ENCODE peak calls at places on chromosomes 4 and X, in ten cellular contexts. One of them, this sample, is unnamed.

GRCh38 chr4:184647391-184648101 is 1.7 kb downstream of the CASP3 start:
- DNase-seq in cardiac muscle cell: no peak
- DNase-seq in caudate nucleus: no peak
- DNase-seq in activated CD4-positive, alpha-beta T cell treated with anti-CD3 and anti-CD28 coated beads, Interleukin-2, amount 50 U/mL, for 24 hours: no peak
- DNase-seq in left cardiac atrium: no peak
- DNase-seq in NCI-H774: no peak
- DNase-seq in heart left ventricle: no peak
- DNase-seq in choroid plexus epithelial cell: peak; percentile 53
- DNase-seq in activated T-cell treated with anti-CD3 and anti-CD28 coated beads, Interleukin-2, amount 50 U/mL, for 4 hours: no peak
- DNase-seq in pancreas: no peak
- DNase-seq in this sample: no peak

GRCh38 chr4:176306837-176307590 is 12.8 kb upstream of the SPCS3 start:
- DNase-seq in activated T-cell treated with anti-CD3 and anti-CD28 coated beads, Interleukin-2, amount 50 U/mL, for 4 hours: no peak
- DNase-seq in caudate nucleus: no peak
- DNase-seq in activated CD4-positive, alpha-beta T cell treated with anti-CD3 and anti-CD28 coated beads, Interleukin-2, amount 50 U/mL, for 24 hours: no peak
- DNase-seq in choroid plexus epithelial cell: no peak
- DNase-seq in left cardiac atrium: no peak
- DNase-seq in cardiac muscle cell: no peak
- DNase-seq in NCI-H774: no peak
- DNase-seq in heart left ventricle: no peak
- DNase-seq in pancreas: no peak
- DNase-seq in this sample: no peak

GRCh38 chr4:186712690-186713089 is 11.0 kb downstream of the FAT1 start:
- DNase-seq in heart left ventricle: peak; percentile 51
- DNase-seq in caudate nucleus: no peak
- DNase-seq in pancreas: no peak
- DNase-seq in NCI-H774: no peak
- DNase-seq in choroid plexus epithelial cell: no peak
- DNase-seq in activated T-cell treated with anti-CD3 and anti-CD28 coated beads, Interleukin-2, amount 50 U/mL, for 4 hours: no peak
- DNase-seq in left cardiac atrium: peak; percentile 50
- DNase-seq in cardiac muscle cell: no peak
- DNase-seq in activated CD4-positive, alpha-beta T cell treated with anti-CD3 and anti-CD28 coated beads, Interleukin-2, amount 50 U/mL, for 24 hours: no peak
- DNase-seq in this sample: no peak

GRCh38 chr4:2433609-2434350 is 15.0 kb downstream of the CFAP99 start:
- DNase-seq in activated CD4-positive, alpha-beta T cell treated with anti-CD3 and anti-CD28 coated beads, Interleukin-2, amount 50 U/mL, for 24 hours: no peak
- DNase-seq in heart left ventricle: no peak
- DNase-seq in choroid plexus epithelial cell: no peak
- DNase-seq in activated T-cell treated with anti-CD3 and anti-CD28 coated beads, Interleukin-2, amount 50 U/mL, for 4 hours: no peak
- DNase-seq in caudate nucleus: peak; percentile 27
- DNase-seq in NCI-H774: no peak
- DNase-seq in cardiac muscle cell: no peak
- DNase-seq in left cardiac atrium: no peak
- DNase-seq in pancreas: no peak
- DNase-seq in this sample: no peak

GRCh38 chrX:9534686-9535085 is 69.8 kb downstream of the TBL1X start:
- DNase-seq in cardiac muscle cell: no peak
- DNase-seq in activated T-cell treated with anti-CD3 and anti-CD28 coated beads, Interleukin-2, amount 50 U/mL, for 4 hours: no peak
- DNase-seq in activated CD4-positive, alpha-beta T cell treated with anti-CD3 and anti-CD28 coated beads, Interleukin-2, amount 50 U/mL, for 24 hours: no peak
- DNase-seq in left cardiac atrium: no peak
- DNase-seq in NCI-H774: no peak
- DNase-seq in caudate nucleus: no peak
- DNase-seq in heart left ventricle: no peak
- DNase-seq in pancreas: no peak
- DNase-seq in choroid plexus epithelial cell: peak; percentile 72
- DNase-seq in this sample: no peak

GRCh38 chr4:189022441-189023035 is 883.3 kb downstream of the TRIML1 start:
- DNase-seq in heart left ventricle: no peak
- DNase-seq in caudate nucleus: no peak
- DNase-seq in NCI-H774: no peak
- DNase-seq in left cardiac atrium: no peak
- DNase-seq in activated CD4-positive, alpha-beta T cell treated with anti-CD3 and anti-CD28 coated beads, Interleukin-2, amount 50 U/mL, for 24 hours: no peak
- DNase-seq in choroid plexus epithelial cell: no peak
- DNase-seq in activated T-cell treated with anti-CD3 and anti-CD28 coated beads, Interleukin-2, amount 50 U/mL, for 4 hours: no peak
- DNase-seq in pancreas: no peak
- DNase-seq in cardiac muscle cell: no peak
- DNase-seq in this sample: no peak

GRCh38 chr4:30769093-30769492 is 48.9 kb downstream of the PCDH7 start:
- DNase-seq in left cardiac atrium: no peak
- DNase-seq in choroid plexus epithelial cell: no peak
- DNase-seq in cardiac muscle cell: peak; percentile 45
- DNase-seq in activated CD4-positive, alpha-beta T cell treated with anti-CD3 and anti-CD28 coated beads, Interleukin-2, amount 50 U/mL, for 24 hours: no peak
- DNase-seq in pancreas: no peak
- DNase-seq in caudate nucleus: no peak
- DNase-seq in heart left ventricle: no peak
- DNase-seq in activated T-cell treated with anti-CD3 and anti-CD28 coated beads, Interleukin-2, amount 50 U/mL, for 4 hours: no peak
- DNase-seq in NCI-H774: no peak
- DNase-seq in this sample: no peak

GRCh38 chr4:13903851-13904340 is 276.4 kb upstream of the BOD1L1 start:
- DNase-seq in activated CD4-positive, alpha-beta T cell treated with anti-CD3 and anti-CD28 coated beads, Interleukin-2, amount 50 U/mL, for 24 hours: no peak
- DNase-seq in caudate nucleus: no peak
- DNase-seq in NCI-H774: no peak
- DNase-seq in choroid plexus epithelial cell: no peak
- DNase-seq in pancreas: no peak
- DNase-seq in left cardiac atrium: no peak
- DNase-seq in activated T-cell treated with anti-CD3 and anti-CD28 coated beads, Interleukin-2, amount 50 U/mL, for 4 hours: no peak
- DNase-seq in heart left ventricle: no peak
- DNase-seq in cardiac muscle cell: no peak
- DNase-seq in this sample: no peak

GRCh38 chr4:112704991-112705845 is 68.3 kb downstream of the LARP7 start:
- DNase-seq in choroid plexus epithelial cell: peak; percentile 69
- DNase-seq in caudate nucleus: peak; percentile 7
- DNase-seq in left cardiac atrium: peak; percentile 67
- DNase-seq in pancreas: peak; percentile 12
- DNase-seq in heart left ventricle: peak; percentile 52
- DNase-seq in NCI-H774: no peak
- DNase-seq in activated CD4-positive, alpha-beta T cell treated with anti-CD3 and anti-CD28 coated beads, Interleukin-2, amount 50 U/mL, for 24 hours: no peak
- DNase-seq in cardiac muscle cell: peak; percentile 87
- DNase-seq in activated T-cell treated with anti-CD3 and anti-CD28 coated beads, Interleukin-2, amount 50 U/mL, for 4 hours: peak; percentile 5
- DNase-seq in this sample: peak; percentile 39

GRCh38 chr4:82275431-82276423 is 98.1 kb downstream of the HNRNPD start:
- DNase-seq in cardiac muscle cell: no peak
- DNase-seq in heart left ventricle: no peak
- DNase-seq in activated T-cell treated with anti-CD3 and anti-CD28 coated beads, Interleukin-2, amount 50 U/mL, for 4 hours: no peak
- DNase-seq in activated CD4-positive, alpha-beta T cell treated with anti-CD3 and anti-CD28 coated beads, Interleukin-2, amount 50 U/mL, for 24 hours: no peak
- DNase-seq in choroid plexus epithelial cell: no peak
- DNase-seq in caudate nucleus: no peak
- DNase-seq in pancreas: no peak
- DNase-seq in NCI-H774: no peak
- DNase-seq in left cardiac atrium: no peak
- DNase-seq in this sample: no peak

GRCh38 chr4:74838746-74839370 is 44.5 kb upstream of the BTC start:
- DNase-seq in heart left ventricle: no peak
- DNase-seq in caudate nucleus: no peak
- DNase-seq in activated T-cell treated with anti-CD3 and anti-CD28 coated beads, Interleukin-2, amount 50 U/mL, for 4 hours: no peak
- DNase-seq in pancreas: no peak
- DNase-seq in NCI-H774: no peak
- DNase-seq in left cardiac atrium: no peak
- DNase-seq in cardiac muscle cell: no peak
- DNase-seq in choroid plexus epithelial cell: peak; percentile 48
- DNase-seq in activated CD4-positive, alpha-beta T cell treated with anti-CD3 and anti-CD28 coated beads, Interleukin-2, amount 50 U/mL, for 24 hours: no peak
- DNase-seq in this sample: no peak